ENCODE peak calls at places on chromosomes 12 and 14, in ten cellular contexts. P, E, O, K, Y, Z, Q, F, L and V are unnamed samples.
A peak's percentile ranks its signal among the peaks of the same experiment; 100 is the strongest.

GRCh38 chr14:102930753-102931579 is 8.5 kb downstream of the AMN start:
- DNase-seq in Q (no peak), L (no peak), P (peak; percentile 50), E (no peak), O (no peak), Z (no peak), Y (peak; percentile 72), K (no peak), F (no peak), V (no peak)

GRCh38 chr14:22561661-22562579 is 27.1 kb downstream of the DAD1 start:
- DNase-seq in E (no peak), K (no peak), L (no peak), P (no peak), F (no peak), Y (no peak), Z (no peak), O (peak; percentile 92), Q (peak; percentile 74), V (no peak)

GRCh38 chr14:45970589-45970988 is 681.0 kb downstream of the RPL10L start:
- DNase-seq in F (no peak), Z (no peak), O (no peak), K (no peak), E (no peak), L (no peak), Q (no peak), Y (no peak), P (no peak), V (no peak)

GRCh38 chr12:2893007-2893406 is 2.3 kb downstream of the TULP3 start:
- DNase-seq in O (no peak), Y (no peak), F (no peak), Q (peak; percentile 30), P (peak; percentile 92), L (no peak), K (no peak), Z (no peak), E (no peak), V (no peak)

GRCh38 chr12:47986832-47987231 is 17.4 kb downstream of the COL2A1 start:
- DNase-seq in E (no peak), K (no peak), P (no peak), Y (no peak), O (no peak), Q (no peak), Z (no peak), L (no peak), F (no peak), V (no peak)

GRCh38 chr14:24351517-24351916 is 11.7 kb upstream of the RIPK3 start:
- DNase-seq in F (no peak), O (no peak), Y (no peak), L (no peak), E (no peak), Z (no peak), Q (peak; percentile 62), K (no peak), P (peak; percentile 43), V (no peak)

GRCh38 chr14:44820230-44820964 is 141.3 kb downstream of the KLHL28 start:
- DNase-seq in L (no peak), Z (no peak), E (no peak), K (peak; percentile 20), Q (peak; percentile 57), O (no peak), P (no peak), F (no peak), Y (no peak), V (no peak)

GRCh38 chr14:23095196-23096108 is at the start of gene C14orf119:
- DNase-seq in E (peak; percentile 100), P (peak; percentile 99), K (peak; percentile 100), F (peak; percentile 34), L (peak; percentile 100), Z (peak; percentile 100), Q (peak; percentile 100), O (peak; percentile 100), Y (peak; percentile 100), V (peak; percentile 92)

DNA sequence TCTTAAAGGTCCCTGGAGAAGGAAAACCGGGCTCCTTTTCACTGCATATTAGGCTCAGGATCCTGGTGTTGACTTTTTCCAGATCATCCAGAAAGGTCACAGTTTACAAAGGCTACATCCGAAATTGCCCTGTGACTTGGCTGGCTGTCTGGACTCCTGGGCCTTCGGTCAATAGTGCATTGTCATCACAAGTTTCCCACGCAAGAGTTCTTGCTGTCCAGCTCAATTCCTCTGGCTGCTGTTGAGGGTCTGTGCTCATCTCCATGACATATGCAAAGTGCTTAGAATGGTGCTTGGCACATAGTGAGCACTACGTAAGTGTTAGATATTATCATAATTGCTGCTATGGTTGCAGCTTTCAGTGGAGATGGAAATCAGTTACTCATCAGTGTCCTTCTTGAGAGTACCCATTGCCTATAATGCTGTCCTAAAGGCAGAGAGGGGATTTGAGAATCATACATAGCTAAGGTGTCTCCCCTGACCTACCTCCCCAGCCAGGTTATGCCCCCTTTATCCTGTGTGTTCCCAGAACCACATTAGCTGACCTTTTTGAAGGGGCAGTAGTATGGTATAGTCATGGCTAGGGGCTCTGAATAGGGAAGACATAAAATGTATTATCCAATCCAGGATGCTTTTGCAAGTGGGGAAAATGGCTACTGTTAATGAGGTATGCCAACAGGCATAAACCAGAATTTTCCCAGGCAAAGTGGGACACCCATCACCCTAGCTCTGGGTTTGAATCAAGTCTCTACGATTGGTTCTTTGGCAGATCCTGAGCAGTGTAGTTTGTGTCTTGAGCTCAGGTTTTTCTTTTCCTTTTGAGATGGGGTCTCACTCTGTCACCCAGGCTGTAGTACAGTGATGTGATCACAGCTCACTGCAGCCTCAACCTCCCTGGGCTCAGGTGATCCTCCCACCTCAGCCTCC is 132.0 kb upstream of the CCND2 start:
- DNase-seq in E (no peak), F (no peak), K (no peak), Q (no peak), P (no peak), Z (no peak), O (no peak), Y (peak; percentile 45), L (no peak), V (no peak)
- H3K27ac ChIP-seq in E (no peak overlapping the region), F (no peak overlapping the region), K (no peak overlapping the region), Q (no peak overlapping the region), P (no peak overlapping the region), Z (no peak overlapping the region), O (peak overlapping the region; percentile 64), Y (no peak overlapping the region), L (no peak overlapping the region), V (no peak overlapping the region)

GRCh38 chr12:14774074-14774943 is 29.0 kb downstream of the WBP11 start:
- DNase-seq in E (peak; percentile 95), O (peak; percentile 92), P (peak; percentile 94), Y (peak; percentile 98), K (peak; percentile 87), Q (peak; percentile 94), F (peak; percentile 91), Z (peak; percentile 96), L (peak; percentile 98), V (peak; percentile 75)

GRCh38 chr12:14777271-14777670 is 26.0 kb downstream of the WBP11 start:
- DNase-seq in E (peak; percentile 42), K (no peak), P (no peak), F (no peak), Y (no peak), Z (peak; percentile 48), O (no peak), Q (peak; percentile 17), L (no peak), V (no peak)

GRCh38 chr12:14774944-14775651 is 28.2 kb downstream of the WBP11 start:
- DNase-seq in E (peak; percentile 56), L (peak; percentile 39), Z (peak; percentile 56), Q (peak; percentile 45), O (peak; percentile 20), F (peak; percentile 40), K (no peak), P (peak; percentile 65), Y (peak; percentile 84), V (no peak)

GRCh38 chr12:14775652-14776020 is 27.6 kb downstream of the WBP11 start:
- DNase-seq in Y (no peak), Z (no peak), K (no peak), O (no peak), Q (no peak), F (no peak), P (peak; percentile 73), L (no peak), E (no peak), V (no peak)

DNA sequence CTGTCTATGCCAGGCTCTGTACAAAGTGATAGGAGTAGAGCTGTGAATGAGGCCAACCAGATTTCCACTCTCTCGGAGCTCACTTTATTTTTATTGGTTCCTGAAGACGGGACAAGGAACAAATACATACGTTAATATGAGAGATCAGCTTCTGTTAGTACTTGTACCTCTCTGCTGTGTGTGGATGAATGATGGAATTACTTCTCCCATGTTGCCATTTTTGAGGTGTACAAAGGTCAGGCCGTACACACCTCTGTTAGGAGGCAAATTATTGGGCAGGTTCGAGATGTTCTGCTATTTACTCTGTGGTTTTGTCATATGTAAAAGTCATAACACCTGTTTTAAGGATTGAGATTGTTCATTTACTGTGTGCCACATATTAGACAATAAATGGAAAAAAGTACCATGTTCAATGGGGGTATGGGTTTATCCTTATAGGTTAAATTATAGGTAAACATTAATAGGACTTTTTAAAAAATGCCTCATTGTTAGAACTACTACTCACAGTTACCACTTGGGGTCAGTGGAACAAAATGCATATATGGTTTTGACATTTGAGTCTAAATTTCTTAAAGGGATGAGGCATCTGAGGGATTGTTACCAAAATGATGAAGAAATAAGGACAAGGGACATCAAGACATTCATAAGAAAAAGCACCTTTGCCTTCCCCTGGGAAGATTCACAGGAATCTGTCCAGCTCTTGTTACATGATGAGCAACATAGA is 26.9 kb downstream of the WBP11 start:
- DNase-seq in K (no peak), L (no peak), F (no peak), E (no peak), Y (no peak), Z (no peak), P (peak; percentile 29), Q (peak; percentile 22), O (no peak), V (no peak)
- H3K27ac ChIP-seq in K (no peak overlapping the region), L (peak overlapping the region; percentile 99), F (peak overlapping the region; percentile 92), E (peak overlapping the region; percentile 99), Y (peak overlapping the region; percentile 94), Z (peak overlapping the region; percentile 99), P (peak overlapping the region; percentile 35), Q (no peak overlapping the region), O (no peak overlapping the region), V (peak overlapping the region; percentile 93)

DNA sequence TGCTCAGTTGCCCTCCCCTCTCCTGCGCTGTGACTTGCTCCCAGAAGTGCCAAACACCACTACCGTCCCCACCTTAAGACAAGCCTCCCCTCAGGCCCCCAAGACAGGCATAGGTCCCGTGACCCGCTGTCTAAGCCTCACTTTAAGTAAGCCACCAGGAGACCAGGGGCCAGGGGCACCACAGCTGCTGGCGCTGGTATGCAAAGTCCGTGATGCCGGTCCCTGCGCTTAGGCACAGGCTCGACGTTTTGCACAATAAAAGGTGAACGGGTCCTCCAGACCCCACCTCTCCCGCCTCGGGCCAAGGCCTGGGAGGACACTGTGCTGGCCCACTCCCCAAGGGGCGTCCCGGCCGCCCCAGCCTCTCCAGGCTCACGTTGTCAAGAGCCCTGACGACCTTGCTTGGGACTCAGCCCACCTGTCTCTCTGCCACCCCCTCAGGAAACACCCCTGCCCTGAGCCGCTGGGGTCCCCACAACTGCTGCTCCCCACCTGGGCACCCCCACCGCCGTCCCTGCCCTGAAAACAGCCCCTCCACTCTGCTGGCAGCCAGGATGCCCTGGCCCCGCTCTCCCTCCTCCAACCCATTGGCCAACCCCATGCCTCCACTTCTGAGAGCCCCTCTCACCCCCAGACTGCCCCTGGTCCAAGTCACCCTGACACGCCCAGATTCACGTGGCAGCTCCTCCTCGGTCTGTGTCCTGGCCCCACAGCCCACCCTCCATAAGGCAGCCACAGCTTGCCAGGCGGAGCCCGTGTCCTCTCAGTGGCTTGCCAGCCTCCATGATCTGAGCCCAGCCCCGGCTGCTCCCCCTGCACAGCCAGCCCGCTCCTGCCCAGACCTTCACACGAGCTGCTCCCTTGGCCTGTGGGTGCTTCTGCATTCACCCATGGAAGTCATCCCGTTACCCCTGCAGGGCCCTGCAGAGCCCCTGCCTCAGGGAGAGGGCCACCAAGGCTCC is 11.9 kb downstream of the JAG2 start:
- DNase-seq in Q (no peak), E (no peak), K (no peak), L (no peak), F (no peak), P (no peak), Z (no peak), Y (no peak), O (no peak), V (no peak)
- H3K27ac ChIP-seq in Q (no peak overlapping the region), E (no peak overlapping the region), K (no peak overlapping the region), L (no peak overlapping the region), F (no peak overlapping the region), P (no peak overlapping the region), Z (no peak overlapping the region), Y (no peak overlapping the region), O (no peak overlapping the region), V (no peak overlapping the region)

GRCh38 chr14:94599656-94600004 is 12.6 kb upstream of the SERPINA3 start:
- DNase-seq in P (no peak), K (no peak), E (no peak), O (no peak), Z (no peak), L (peak; percentile 62), Y (no peak), Q (no peak), F (no peak), V (no peak)

GRCh38 chr14:94598816-94599655 is 13.2 kb upstream of the SERPINA3 start:
- DNase-seq in Z (peak; percentile 94), O (no peak), E (peak; percentile 96), K (no peak), L (peak; percentile 96), Y (no peak), F (peak; percentile 40), P (peak; percentile 97), Q (peak; percentile 39), V (peak; percentile 95)

GRCh38 chr14:94598506-94598815 is 13.7 kb upstream of the SERPINA3 start:
- DNase-seq in O (no peak), K (no peak), E (no peak), Z (no peak), P (no peak), L (no peak), Q (no peak), F (no peak), Y (no peak), V (no peak)

GRCh38 chr14:94601961-94602391 is 10.2 kb upstream of the SERPINA3 start:
- DNase-seq in P (peak; percentile 89), F (peak; percentile 67), K (no peak), Z (no peak), O (no peak), Y (no peak), Q (peak; percentile 37), E (peak; percentile 59), L (peak; percentile 85), V (peak; percentile 44)

DNA sequence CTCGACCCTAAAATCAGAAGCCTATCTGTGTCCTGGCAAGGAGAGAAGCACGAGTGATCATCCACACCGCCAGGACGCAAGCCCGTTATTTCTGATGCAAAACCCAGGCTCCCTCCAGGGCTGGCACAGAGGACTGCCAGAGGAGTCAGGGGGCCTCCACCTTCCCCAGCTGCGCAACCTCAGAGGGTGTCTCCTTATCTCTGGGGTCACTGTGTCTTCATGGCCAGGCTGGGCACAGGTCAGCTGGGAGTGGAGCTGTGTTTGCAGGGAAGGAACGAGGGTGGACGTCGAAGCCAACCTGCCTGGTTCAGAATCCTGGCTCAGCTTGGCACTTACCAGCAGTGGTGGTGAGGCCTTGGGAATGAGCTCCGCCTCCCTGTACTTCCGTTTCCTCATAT is 12.0 kb upstream of the SERPINA3 start:
- DNase-seq in P (no peak), L (no peak), Y (no peak), Z (no peak), E (no peak), O (no peak), Q (no peak), K (no peak), F (no peak), V (no peak)
- H3K27ac ChIP-seq in P (no peak overlapping the region), L (peak overlapping the region; percentile 96), Y (peak overlapping the region; percentile 65), Z (peak overlapping the region; percentile 99), E (peak overlapping the region; percentile 95), O (no peak overlapping the region), Q (no peak overlapping the region), K (no peak overlapping the region), F (peak overlapping the region; percentile 69), V (peak overlapping the region; percentile 92)